ENCODE peak calls at places on chromosomes 5 and 9, in five cellular contexts. X is SK-N-SH, G is HT-29, O is memory B cell, K is neural crest cell. V is an unnamed sample.

GRCh38 chr5:62938927-62939326 is 360.3 kb downstream of the LRRC70 start:
- DNase-seq in X (no peak), K (no peak), G (no peak), O (no peak), V (peak; percentile 5)

GRCh38 chr5:172417130-172417802 is 37.1 kb downstream of the SH3PXD2B start:
- DNase-seq in G (no peak), K (no peak), X (no peak), O (no peak), V (no peak)

GRCh38 chr9:83062011-83062652 is 810 bp downstream of the RASEF start:
- DNase-seq in G (peak; percentile 83), K (no peak), X (peak; percentile 65), O (no peak), V (peak; percentile 15)

GRCh38 chr5:142819816-142820215 is 49.6 kb downstream of the ARHGAP26 start:
- DNase-seq in G (peak; percentile 39), X (no peak), O (no peak), K (no peak), V (no peak)

GRCh38 chr5:12616093-12616492 is 711.8 kb upstream of the CTNND2 start:
- DNase-seq in G (no peak), X (no peak), O (no peak), K (no peak), V (no peak)

GRCh38 chr9:129569506-129570449 is 51.1 kb downstream of the C9orf50 start:
- DNase-seq in G (peak; percentile 76), K (no peak), X (peak; percentile 76), O (no peak), V (no peak)

GRCh38 chr5:39424751-39425524 is at the start of gene DAB2:
- DNase-seq in G (peak; percentile 75), X (peak; percentile 37), K (peak; percentile 71), O (peak; percentile 13), V (peak; percentile 64)

GRCh38 chr5:146623009-146623408 is 107.0 kb upstream of the GPR151 start:
- DNase-seq in G (no peak), X (no peak), O (no peak), K (no peak), V (no peak)

GRCh38 chr5:13553896-13554295 is 390.6 kb downstream of the DNAH5 start:
- DNase-seq in G (peak; percentile 48), O (no peak), K (peak; percentile 38), X (no peak), V (no peak)

GRCh38 chr5:95857185-95857945 is 34.8 kb upstream of the GLRX start:
- DNase-seq in O (no peak), X (no peak), G (no peak), K (peak; percentile 5), V (no peak)

GRCh38 chr9:34254966-34255825 is 73.9 kb downstream of the KIF24 start:
- DNase-seq in K (no peak), O (no peak), X (no peak), G (no peak), V (no peak)

GRCh38 chr5:128356011-128356410 is 182.0 kb downstream of the FBN2 start:
- DNase-seq in K (no peak), O (no peak), X (no peak), G (no peak), V (no peak)

GRCh38 chr9:6764570-6765334 is 7.0 kb downstream of the KDM4C start:
- DNase-seq in X (no peak), O (no peak), G (no peak), K (no peak), V (no peak)

GRCh38 chr9:136802321-136802720 is 5.4 kb upstream of the RABL6 start:
- DNase-seq in O (no peak), K (no peak), G (no peak), X (no peak), V (no peak)

GRCh38 chr9:121538221-121538620 is 38.6 kb upstream of the GGTA1 start:
- DNase-seq in K (no peak), O (no peak), G (peak; percentile 36), X (peak; percentile 56), V (no peak)

GRCh38 chr5:17365756-17366155 is 132.3 kb upstream of the TAF11L2 start:
- DNase-seq in X (no peak), K (no peak), O (no peak), G (no peak), V (no peak)

GRCh38 chr9:21443849-21444625 is 3.8 kb downstream of the IFNA1 start:
- DNase-seq in X (no peak), O (peak; percentile 69), G (no peak), K (no peak), V (no peak)

GRCh38 chr9:573551-574410 is 267.7 kb upstream of the DMRT1 start:
- DNase-seq in K (no peak), X (no peak), G (no peak), O (no peak), V (no peak)

GRCh38 chr9:128892223-128892892 is 10.4 kb downstream of the LRRC8A start:
- DNase-seq in K (no peak), X (no peak), G (peak; percentile 52), O (no peak), V (no peak)

GRCh38 chr9:128940271-128940921 is 7.0 kb downstream of the DOLK start:
- DNase-seq in O (no peak), G (no peak), X (peak; percentile 66), K (peak; percentile 23), V (no peak)

GRCh38 chr5:72842816-72843215 is 26.4 kb downstream of the TNPO1 start:
- DNase-seq in X (no peak), K (no peak), G (peak; percentile 63), O (no peak), V (no peak)

GRCh38 chr5:37739817-37740261 is 100.0 kb downstream of the GDNF start:
- DNase-seq in O (no peak), K (no peak), G (no peak), X (no peak), V (no peak)

GRCh38 chr9:129981180-129981907 is 61.6 kb downstream of the FNBP1 start:
- DNase-seq in G (no peak), X (no peak), O (no peak), K (no peak), V (no peak)

V was measured in iPS DF 19.7.